ENCODE peak calls at places on chromosomes 3 and 15, in seven cellular contexts. E, J, P, L, B, X and M are unnamed samples. For H3K27me3 and H3K36me3, the result is how much of the 10 kb centered on the place peaks cover.

GRCh38 chr15:51782357-51782896 is 31.0 kb downstream of the TMOD2 start:
- DNase-seq in E (peak), J (no peak), P (no peak), L (no peak), B (no peak), X (peak), M (no peak)

GRCh38 chr3:194255252-194256039 is 95.7 kb downstream of the CPN2 start:
- DNase-seq in E (no peak), J (peak), P (no peak), L (no peak), B (peak), X (no peak), M (no peak)

GRCh38 chr3:122312826-122313225 is 12.2 kb upstream of the CSTA start:
- DNase-seq in E (no peak), J (no peak), P (no peak), L (no peak), B (no peak), X (no peak), M (no peak)

GRCh38 chr15:40334941-40335795 is 5.6 kb downstream of the CCDC9B start:
- DNase-seq in E (no peak), J (peak), P (no peak), L (no peak), B (no peak), X (no peak), M (no peak)

GRCh38 chr3:4584537-4585249 is 91.5 kb downstream of the ITPR1 start:
- DNase-seq in E (no peak), J (no peak), P (no peak), L (no peak), B (peak), X (no peak), M (peak)

GRCh38 chr3:169148448-169149348 is 514.8 kb downstream of the MECOM start:
- DNase-seq in E (peak), J (no peak), P (no peak), L (peak), B (peak), X (no peak), M (no peak)

GRCh38 chr3:15974647-15975046 is 176.9 kb upstream of the ANKRD28 start:
- DNase-seq in E (peak), J (no peak), P (no peak), L (no peak), B (no peak), X (no peak), M (no peak)

GRCh38 chr3:23094890-23095462 is 108.2 kb upstream of the UBE2E2 start:
- DNase-seq in E (no peak), J (no peak), P (no peak), L (peak), B (no peak), X (peak), M (no peak)

GRCh38 chr3:39208463-39209055 is 16.2 kb upstream of the XIRP1 start:
- DNase-seq in E (peak), J (peak), P (peak), L (peak), B (peak), X (peak), M (peak)

GRCh38 chr3:43317461-43318316 is 31.3 kb downstream of the SNRK start:
- DNase-seq in E (no peak), J (no peak), P (no peak), L (no peak), B (peak), X (no peak), M (no peak)

GRCh38 chr15:55937040-55937439 is 56.4 kb downstream of the NEDD4 start:
- DNase-seq in E (no peak), J (no peak), P (no peak), L (peak), B (no peak), X (no peak), M (no peak)

GRCh38 chr15:77025471-77025901 is 30.6 kb downstream of the PSTPIP1 start:
- DNase-seq in E (peak), J (peak), P (no peak), L (no peak), B (peak), X (no peak), M (no peak)

GRCh38 chr3:170749765-170750477 is 120.1 kb downstream of the RPL22L1 start:
- DNase-seq in E (no peak), J (no peak), P (no peak), L (no peak), B (no peak), X (no peak), M (no peak)

GRCh38 chr3:123458255-123458654 is 9.4 kb upstream of the ADCY5 start:
- DNase-seq in E (no peak), J (no peak), P (no peak), L (no peak), B (no peak), X (no peak), M (no peak)

GRCh38 chr3:18419232-18419631 is 5.9 kb downstream of the SATB1 start:
- DNase-seq in E (no peak), J (no peak), P (no peak), L (no peak), B (no peak), X (no peak), M (no peak)

GRCh38 chr15:38071211-38071972 is 137.0 kb downstream of the TMCO5A start:
- DNase-seq in E (no peak), J (no peak), P (no peak), L (no peak), B (no peak), X (no peak), M (no peak)

GRCh38 chr15:55060831-55061230 is 135.9 kb downstream of the RSL24D1 start:
- DNase-seq in E (no peak), J (no peak), P (no peak), L (no peak), B (no peak), X (no peak), M (no peak)

GRCh38 chr3:37982351-37982750 is 8.2 kb upstream of the VILL start:
- DNase-seq in E (no peak), J (peak), P (no peak), L (no peak), B (no peak), X (no peak), M (no peak)

GRCh38 chr3:25662921-25663320 is 1.8 kb downstream of the TOP2B start:
- DNase-seq in E (no peak), J (no peak), P (no peak), L (no peak), B (no peak), X (no peak), M (no peak)

GRCh38 chr3:194381460-194381875 is 11.9 kb upstream of the LRRC15 start:
- DNase-seq in E (no peak), J (no peak), P (no peak), L (peak), B (no peak), X (peak), M (no peak)

GRCh38 chr3:38458796-38459498 is 5.3 kb downstream of the ACVR2B start:
- DNase-seq in E (no peak), J (peak), P (no peak), L (peak), B (peak), X (no peak), M (peak)

GRCh38 chr15:96414875-96415274 is 84.4 kb downstream of the NR2F2 start:
- DNase-seq in E (no peak), J (no peak), P (no peak), L (no peak), B (no peak), X (no peak), M (no peak)

GRCh38 chr15:96412045-96412918 is 81.8 kb downstream of the NR2F2 start:
- DNase-seq in E (peak), J (no peak), P (no peak), L (no peak), B (no peak), X (no peak), M (no peak)

GRCh38 chr15:96411056-96412031 is 80.8 kb downstream of the NR2F2 start:
- DNase-seq in E (no peak), J (no peak), P (no peak), L (no peak), B (no peak), X (no peak), M (no peak)

GRCh38 chr15:96410175-96411055 is 79.9 kb downstream of the NR2F2 start:
- DNase-seq in E (peak), J (no peak), P (no peak), L (no peak), B (no peak), X (no peak), M (no peak)

DNA sequence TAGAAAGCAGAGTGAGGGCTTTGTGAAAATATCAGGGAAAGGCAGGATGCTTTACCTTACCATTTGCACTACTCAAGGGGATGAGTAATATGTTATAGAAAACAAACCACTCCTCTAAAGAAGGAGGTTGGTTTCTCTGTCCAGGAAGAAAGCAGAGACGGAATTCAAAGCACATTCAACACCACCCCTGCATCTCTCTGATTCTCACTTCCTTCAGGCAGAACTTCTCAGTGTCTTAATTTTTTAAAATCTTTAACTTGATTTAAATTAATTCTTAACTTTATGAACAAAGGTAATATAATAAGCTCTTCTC is 82.4 kb downstream of the NR2F2 start:
- DNase-seq in E (no peak), J (no peak), P (no peak), L (no peak), B (no peak), X (no peak), M (no peak)
- H3K27me3 ChIP-seq in E (half or more), J (half or more), P (half or more), L (half or more), B (under half), X (half or more), M (under half)

DNA sequence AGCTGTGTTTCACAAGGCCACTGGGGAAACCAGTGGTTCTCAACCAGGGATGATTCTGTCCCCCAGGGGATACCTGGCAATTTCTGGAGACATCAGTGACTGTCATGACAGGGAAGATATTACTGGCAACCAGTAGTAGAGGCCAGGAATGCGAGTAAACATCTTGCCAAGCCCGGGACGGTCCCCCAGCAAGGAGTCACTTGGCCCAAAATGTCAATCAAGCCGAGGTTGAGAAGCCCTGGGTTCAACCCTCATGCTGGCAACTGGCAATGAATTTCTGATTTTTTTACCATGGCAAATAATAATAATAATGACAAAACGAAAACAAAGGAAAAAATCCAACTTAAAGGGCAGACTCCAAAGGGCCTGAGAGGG is 65.5 kb upstream of the RPL32 start:
- DNase-seq in E (no peak), J (no peak), P (no peak), L (no peak), B (no peak), X (no peak), M (no peak)
- H3K36me3 ChIP-seq in E (under half), J (half or more), P (under half), L (under half), B (under half), X (under half), M (under half)

DNA sequence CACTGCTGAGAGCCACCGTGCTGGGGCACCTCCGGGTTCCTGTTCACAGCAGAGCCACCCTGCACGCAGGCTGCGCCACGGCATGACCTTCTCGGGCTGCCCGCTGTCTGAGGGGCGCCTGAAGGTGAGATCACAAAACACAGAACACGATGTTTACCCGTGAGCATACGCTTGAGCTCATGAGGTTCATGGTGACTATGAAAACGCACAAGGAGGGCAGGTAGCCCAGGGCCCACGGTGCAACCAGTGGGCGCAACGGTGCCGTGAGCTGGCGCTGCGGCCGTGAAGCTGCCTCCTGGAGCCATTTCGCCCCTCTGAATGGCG is 36.1 kb downstream of the KLHL25 start:
- DNase-seq in E (no peak), J (no peak), P (no peak), L (no peak), B (no peak), X (no peak), M (no peak)
- H3K4me3 ChIP-seq in E (no peak), J (no peak), P (no peak), L (no peak), B (no peak), X (no peak), M (no peak)

GRCh38 chr15:45093013-45093412 is 21.0 kb downstream of the DUOX2 start:
- DNase-seq in E (no peak), J (no peak), P (no peak), L (no peak), B (no peak), X (no peak), M (no peak)
- H3K27me3 ChIP-seq in E (under half), J (under half), P (under half), L (under half), B (under half), X (under half), M (under half)

GRCh38 chr3:51676102-51676640 is 5.1 kb downstream of the TEX264 start:
- DNase-seq in E (no peak), J (no peak), P (no peak), L (no peak), B (no peak), X (no peak), M (no peak)
- H3K36me3 ChIP-seq in E (under half), J (under half), P (under half), L (under half), B (under half), X (under half), M (under half)

GRCh38 chr3:14812196-14812785 is 6.5 kb upstream of the FGD5 start:
- DNase-seq in E (no peak), J (no peak), P (no peak), L (no peak), B (no peak), X (no peak), M (no peak)
- H3K4me3 ChIP-seq in E (no peak), J (no peak), P (no peak), L (no peak), B (peak), X (no peak), M (no peak)

GRCh38 chr3:98548544-98548943 is 16.8 kb downstream of the GPR15 start:
- DNase-seq in E (no peak), J (no peak), P (no peak), L (no peak), B (no peak), X (no peak), M (no peak)
- H3K27me3 ChIP-seq in E (under half), J (under half), P (under half), L (under half), B (under half), X (under half), M (under half)

DNA sequence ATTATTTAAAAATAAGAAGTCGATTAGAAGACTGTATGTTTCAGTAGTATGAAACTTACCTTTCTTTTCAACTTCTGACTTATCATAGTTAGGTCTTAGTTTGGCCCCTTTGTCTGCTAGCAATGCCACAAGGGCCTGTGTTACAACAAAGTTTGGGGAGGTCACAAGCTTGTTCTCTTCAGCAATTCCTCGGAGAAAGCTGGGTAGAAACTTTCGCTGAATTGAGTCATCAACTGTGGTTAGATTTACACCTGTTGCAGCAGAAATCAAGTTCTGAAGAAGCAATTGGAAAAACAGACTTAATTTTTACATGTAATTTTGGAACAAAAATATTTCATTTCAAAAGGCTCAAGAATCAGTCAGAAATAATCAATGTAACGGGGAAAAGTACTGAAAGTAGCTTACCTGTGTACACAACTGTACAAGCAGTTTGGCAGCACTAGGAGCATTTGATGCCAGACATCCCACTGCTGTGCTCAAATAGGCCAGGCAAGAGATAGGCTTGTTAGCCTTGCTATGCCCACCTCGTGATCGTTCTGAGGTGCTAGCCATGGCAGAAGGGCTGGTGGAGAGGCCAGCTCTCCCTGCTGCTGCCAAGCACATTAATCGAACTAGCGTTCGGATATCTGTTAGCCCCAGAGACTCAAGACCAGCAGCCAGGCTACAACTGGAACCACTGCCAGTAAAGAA is 58.6 kb downstream of the FBXL22 start:
- DNase-seq in E (no peak), J (no peak), P (no peak), L (no peak), B (no peak), X (no peak), M (no peak)
- H3K36me3 ChIP-seq in E (under half), J (half or more), P (half or more), L (under half), B (under half), X (under half), M (under half)